ENCODE peak calls at places on chromosomes 4 and X, in eight cellular contexts. J is colonic mucosa, T is lung, L is astrocyte, Q is AG04449, D is choroid plexus epithelial cell, H is tibial nerve, K is kidney. X is an unnamed sample.

GRCh38 chr4:80183196-80184052 is 13.9 kb upstream of the PRDM8 start:
- DNase-seq in J (no peak), T (no peak), L (no peak), Q (no peak), D (no peak), H (no peak), K (peak), X (peak)

GRCh38 chr4:145195167-145195952 is 15.0 kb upstream of the OTUD4 start:
- DNase-seq in J (no peak), T (no peak), L (no peak), Q (no peak), D (no peak), H (no peak), K (no peak), X (no peak)

GRCh38 chr4:3111461-3111860 is 37.0 kb downstream of the HTT start:
- DNase-seq in J (no peak), T (no peak), L (peak), Q (no peak), D (peak), H (no peak), K (no peak), X (peak)

GRCh38 chrX:137707348-137707747 is 141.4 kb downstream of the ZIC3 start:
- DNase-seq in J (no peak), T (no peak), L (no peak), Q (no peak), D (no peak), H (no peak), K (no peak), X (no peak)

GRCh38 chr4:3745886-3746656 is 20.1 kb upstream of the ADRA2C start:
- DNase-seq in J (no peak), T (no peak), L (no peak), Q (no peak), D (no peak), H (no peak), K (no peak), X (peak)

GRCh38 chrX:11787564-11787963 is 29.5 kb downstream of the MSL3 start:
- DNase-seq in J (peak), T (peak), L (peak), Q (no peak), D (peak), H (peak), K (peak), X (peak)

GRCh38 chr4:109434007-109434792 is 585 bp downstream of the SEC24B start:
- DNase-seq in J (peak), T (peak), L (peak), Q (no peak), D (peak), H (peak), K (peak), X (peak)

GRCh38 chr4:145755802-145756201 is 75.9 kb downstream of the C4orf51 start:
- DNase-seq in J (no peak), T (no peak), L (peak), Q (no peak), D (peak), H (no peak), K (no peak), X (no peak)

GRCh38 chr4:160406426-160406825 is 1303.5 kb downstream of the RAPGEF2 start:
- DNase-seq in J (no peak), T (no peak), L (no peak), Q (no peak), D (no peak), H (no peak), K (no peak), X (no peak)

GRCh38 chr4:129379429-129379828 is 283.5 kb downstream of the C4orf33 start:
- DNase-seq in J (no peak), T (no peak), L (no peak), Q (no peak), D (no peak), H (no peak), K (no peak), X (no peak)

GRCh38 chr4:98720871-98721480 is 62.6 kb upstream of the TSPAN5 start:
- DNase-seq in J (no peak), T (no peak), L (peak), Q (no peak), D (peak), H (no peak), K (no peak), X (no peak)

GRCh38 chr4:30600246-30600645 is 119.9 kb upstream of the PCDH7 start:
- DNase-seq in J (no peak), T (no peak), L (peak), Q (no peak), D (peak), H (no peak), K (no peak), X (peak)

GRCh38 chr4:116618638-116619037 is 466.7 kb downstream of the TRAM1L1 start:
- DNase-seq in J (no peak), T (no peak), L (no peak), Q (no peak), D (no peak), H (no peak), K (no peak), X (no peak)

GRCh38 chrX:63764946-63765345 is 20.1 kb downstream of the ARHGEF9 start:
- DNase-seq in J (no peak), T (no peak), L (peak), Q (no peak), D (peak), H (no peak), K (no peak), X (no peak)

GRCh38 chr4:108155373-108155772 is 13.4 kb downstream of the LEF1 start:
- DNase-seq in J (no peak), T (no peak), L (peak), Q (no peak), D (peak), H (no peak), K (no peak), X (no peak)

GRCh38 chr4:13888112-13888511 is 260.6 kb upstream of the BOD1L1 start:
- DNase-seq in J (no peak), T (no peak), L (peak), Q (peak), D (peak), H (no peak), K (no peak), X (peak)

GRCh38 chr4:57043304-57044251 is 64.9 kb downstream of the POLR2B start:
- DNase-seq in J (no peak), T (no peak), L (peak), Q (peak), D (peak), H (no peak), K (no peak), X (peak)

GRCh38 chr4:180598281-180598680 is 1644.9 kb upstream of the TENM3 start:
- DNase-seq in J (no peak), T (no peak), L (peak), Q (no peak), D (no peak), H (no peak), K (no peak), X (no peak)

GRCh38 chr4:25014965-25015506 is 15.7 kb downstream of the LGI2 start:
- DNase-seq in J (no peak), T (no peak), L (no peak), Q (no peak), D (no peak), H (no peak), K (no peak), X (no peak)

GRCh38 chr4:25011135-25011866 is 19.4 kb downstream of the LGI2 start:
- DNase-seq in J (no peak), T (no peak), L (no peak), Q (no peak), D (no peak), H (no peak), K (no peak), X (no peak)

GRCh38 chr4:25012671-25013070 is 18.1 kb downstream of the LGI2 start:
- DNase-seq in J (no peak), T (no peak), L (no peak), Q (no peak), D (no peak), H (no peak), K (no peak), X (no peak)

GRCh38 chr4:25019501-25019900 is 11.2 kb downstream of the LGI2 start:
- DNase-seq in J (no peak), T (no peak), L (no peak), Q (no peak), D (no peak), H (no peak), K (no peak), X (no peak)

DNA sequence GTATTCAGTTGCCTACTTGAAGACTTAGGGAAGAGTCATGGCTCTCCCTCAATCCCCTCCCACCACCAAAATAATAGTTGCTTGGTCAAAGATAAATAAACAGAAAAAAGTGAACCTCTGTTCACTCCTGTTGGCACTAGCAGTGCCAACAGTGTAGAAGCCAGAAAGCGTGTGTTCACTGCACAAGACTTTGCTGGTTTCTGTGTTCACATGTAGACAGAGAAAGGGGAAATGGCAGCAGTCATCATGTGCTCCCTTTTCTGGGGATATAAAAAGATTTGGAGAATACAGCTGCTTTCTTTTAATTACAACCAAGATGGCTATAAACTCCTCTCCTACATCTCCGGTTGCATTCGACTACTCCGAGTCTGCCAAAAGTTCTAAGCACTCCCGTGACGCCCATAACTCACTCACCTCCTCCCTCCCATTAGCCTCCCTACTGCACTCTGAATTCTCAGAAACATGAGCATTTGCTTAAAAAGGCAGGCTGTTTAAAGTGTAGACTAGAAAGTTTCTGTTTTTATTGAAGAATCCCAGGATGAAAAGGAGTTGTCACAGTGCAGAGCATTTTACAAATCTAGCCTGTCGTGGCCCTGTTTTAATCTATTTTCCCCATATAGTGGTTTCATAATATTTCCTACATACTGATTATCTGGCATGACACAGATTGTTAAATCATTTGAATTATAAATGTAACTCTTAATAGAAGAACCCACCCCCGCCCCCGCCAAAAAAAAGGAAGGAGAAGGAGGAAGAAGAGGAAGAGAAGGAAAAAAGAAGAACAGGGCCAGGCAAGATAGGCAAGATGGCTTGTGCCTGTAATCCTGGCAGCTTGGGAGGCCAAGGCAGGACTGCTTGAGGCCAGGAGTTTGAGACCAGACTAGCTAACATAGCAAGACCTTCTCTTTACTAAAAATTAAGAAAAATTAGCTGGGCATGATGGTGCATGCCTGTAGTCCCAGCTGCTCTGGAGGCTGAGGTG is 16.7 kb downstream of the LGI2 start:
- DNase-seq in J (no peak), T (no peak), L (no peak), Q (no peak), D (no peak), H (no peak), K (no peak), X (no peak)
- TF ChIP-seq CTCF in J (no peak), T (no peak), L (no peak), Q (no peak), D (no peak), H (no peak), K (no peak), X (no peak)

GRCh38 chrX:19512961-19513360 is 2.3 kb downstream of the MAP3K15 start:
- DNase-seq in J (no peak), T (no peak), L (no peak), Q (no peak), D (no peak), H (no peak), K (no peak), X (no peak)

GRCh38 chrX:19514791-19515614 is at the start of gene MAP3K15:
- DNase-seq in J (peak), T (peak), L (no peak), Q (no peak), D (no peak), H (no peak), K (peak), X (peak)

GRCh38 chrX:19515615-19516105 is 352 bp upstream of the MAP3K15 start:
- DNase-seq in J (no peak), T (no peak), L (no peak), Q (no peak), D (no peak), H (no peak), K (no peak), X (no peak)

GRCh38 chrX:19512359-19512758 is 2.9 kb downstream of the MAP3K15 start:
- DNase-seq in J (no peak), T (no peak), L (no peak), Q (no peak), D (no peak), H (no peak), K (no peak), X (no peak)

DNA sequence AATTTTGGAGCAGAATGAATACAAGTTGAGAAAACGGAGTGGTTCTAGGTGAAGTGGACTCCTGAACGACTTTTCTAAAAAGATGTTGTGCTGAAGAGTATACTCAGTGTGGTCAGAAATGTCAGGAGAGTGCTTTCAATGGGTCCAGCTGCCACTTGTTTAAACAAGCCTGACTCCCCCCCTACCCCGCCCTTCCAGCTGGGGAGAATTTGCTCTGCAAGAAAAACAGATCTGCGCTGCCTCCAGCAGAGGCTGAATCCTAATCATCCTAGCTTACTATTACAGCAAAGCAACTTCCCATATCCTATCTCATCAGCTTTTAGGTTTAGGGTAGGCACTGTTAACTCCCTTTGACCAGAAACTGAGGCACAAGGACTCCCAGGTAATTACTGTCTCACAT is 1.9 kb downstream of the MAP3K15 start:
- DNase-seq in J (no peak), T (peak), L (no peak), Q (no peak), D (peak), H (no peak), K (no peak), X (peak)
- H3K4me3 ChIP-seq in J (no peak), T (no peak), L (no peak), Q (no peak), D (no peak), H (no peak), K (no peak), X (no peak)

DNA sequence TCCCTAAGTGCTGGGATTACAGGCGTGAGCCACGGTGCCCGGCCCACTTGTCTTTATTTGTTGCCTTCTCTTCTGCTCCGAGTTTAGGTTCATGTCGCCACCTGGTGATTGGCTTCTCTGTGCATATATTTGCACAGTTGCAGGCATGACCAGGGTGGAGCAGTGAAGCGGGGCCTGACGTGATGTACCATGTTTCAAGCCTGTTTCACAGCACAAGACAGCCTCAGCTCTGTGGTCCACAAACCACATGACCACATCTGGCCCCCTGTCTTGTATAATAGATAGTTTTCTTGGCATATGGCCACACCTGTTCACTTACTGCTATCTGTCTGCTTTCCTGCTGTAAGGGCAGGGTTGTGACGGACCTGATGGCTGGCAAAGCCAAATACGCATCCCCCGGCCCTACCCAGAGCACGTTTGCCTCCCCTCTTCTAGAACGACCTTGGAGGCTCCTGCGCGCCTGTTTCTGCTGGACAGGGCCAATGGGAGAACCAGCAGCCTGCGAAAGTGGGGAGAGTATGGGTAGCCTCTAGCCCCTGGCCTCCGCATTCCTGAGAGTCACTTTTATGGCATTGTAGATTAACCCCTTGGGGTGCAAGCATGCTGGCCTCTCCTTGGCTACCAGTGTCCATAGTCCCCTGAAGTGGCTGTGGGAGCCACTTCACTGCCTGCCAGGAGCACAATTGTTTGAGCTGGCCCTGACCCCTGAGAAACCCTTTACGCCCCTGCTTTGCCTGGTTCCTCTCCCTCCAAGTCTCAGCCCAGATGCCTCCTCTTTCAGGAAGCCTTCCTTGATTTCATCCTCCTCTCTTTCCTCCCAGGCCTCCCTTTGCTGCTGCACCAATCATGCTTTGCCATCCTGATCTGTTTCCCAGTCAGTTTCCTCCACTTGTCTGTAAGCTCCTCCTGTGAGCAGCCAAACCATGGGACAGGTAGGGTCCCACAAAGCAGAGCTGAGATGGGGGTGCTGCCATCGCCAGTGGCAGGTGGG is 6.0 kb upstream of the SH3TC1 start:
- DNase-seq in J (peak), T (peak), L (peak), Q (no peak), D (peak), H (peak), K (no peak), X (peak)
- TF ChIP-seq CTCF in J (peak), T (peak), L (no peak), Q (peak), D (peak), H (no peak), K (peak), X (peak)

DNA sequence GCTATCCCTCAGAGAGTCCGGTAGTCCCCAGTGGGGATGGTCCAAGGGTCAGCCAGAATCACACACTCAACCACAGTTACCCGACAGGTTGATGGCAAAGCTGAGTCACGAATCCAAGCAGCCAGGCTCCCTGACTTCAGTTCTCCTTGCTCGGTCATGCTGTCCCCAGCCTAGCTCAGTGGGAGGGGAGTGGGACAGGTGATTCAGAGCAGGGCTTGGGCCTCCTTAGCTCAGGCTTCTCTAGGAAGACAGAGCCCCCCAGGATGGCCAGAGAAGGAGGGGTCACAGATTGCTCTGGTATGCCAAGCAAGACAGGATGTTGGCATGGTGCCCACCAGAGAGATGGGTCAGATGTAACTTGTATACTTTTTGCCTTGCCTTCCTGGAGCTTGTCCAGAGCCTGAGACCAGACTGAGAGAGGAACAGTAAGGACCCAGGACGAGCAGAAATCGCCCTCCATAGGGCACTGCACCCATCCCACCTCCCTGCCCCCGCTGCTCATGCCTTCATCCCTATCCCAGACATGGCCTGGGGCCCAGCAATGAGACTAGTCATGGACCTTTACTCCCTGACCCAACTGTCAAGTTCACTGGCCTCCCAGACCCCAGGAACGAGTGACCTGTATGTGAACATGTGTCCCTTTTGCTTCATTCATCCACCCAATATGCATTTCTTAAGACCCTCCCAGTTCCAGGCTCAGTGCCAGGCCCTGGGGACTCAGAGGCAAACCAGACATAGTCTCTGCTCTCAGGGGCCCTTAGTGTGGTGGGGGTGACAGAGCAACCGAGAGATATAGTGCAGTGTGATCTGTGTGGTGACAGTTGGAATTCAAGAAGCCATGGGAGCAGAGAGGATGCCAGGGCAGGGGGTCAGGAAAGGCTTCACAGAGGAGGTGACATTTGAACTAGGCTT is 66.8 kb downstream of the EFNB1 start:
- DNase-seq in J (peak), T (no peak), L (peak), Q (no peak), D (peak), H (peak), K (no peak), X (peak)
- H3K4me3 ChIP-seq in J (no peak), T (no peak), L (no peak), Q (no peak), D (no peak), H (peak), K (no peak), X (no peak)

DNA sequence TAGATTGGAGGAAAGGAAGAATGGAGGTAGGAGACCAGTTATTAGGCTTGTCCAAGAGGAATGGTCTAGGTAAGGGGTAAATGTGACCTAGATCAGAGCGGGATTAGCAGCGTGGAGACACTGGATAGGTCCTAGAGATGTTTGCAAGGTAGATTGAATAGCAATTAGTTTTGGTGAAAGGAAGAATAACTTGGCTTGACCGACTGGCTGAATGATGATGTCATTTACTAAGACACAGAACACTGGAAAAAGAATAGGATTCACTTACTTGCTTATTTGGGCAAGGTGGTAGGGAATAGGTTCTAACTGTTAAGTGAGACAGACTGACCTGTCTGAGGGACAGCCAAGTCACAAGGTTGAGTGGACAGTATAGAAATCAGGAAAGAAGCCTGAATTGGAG is 71.3 kb downstream of the VEGFC start:
- DNase-seq in J (no peak), T (no peak), L (no peak), Q (no peak), D (no peak), H (no peak), K (no peak), X (no peak)
- TF ChIP-seq CTCF in J (no peak), T (no peak), L (no peak), Q (no peak), D (no peak), H (no peak), K (no peak), X (no peak)

X was measured in fibroblast of villous mesenchyme.